ENCODE peak calls at places on chromosomes 13 and 19, in eight cellular contexts. X, D, F, I, O, G, L and E are unnamed samples.

GRCh38 chr19:2552859-2553258 is 76.9 kb downstream of the GADD45B start:
- DNase-seq in D (peak; percentile 33), F (no peak), L (peak; percentile 43), I (no peak), G (no peak), O (no peak), X (no peak), E (no peak)

GRCh38 chr19:7907544-7907943 is 3.9 kb downstream of the MAP2K7 start:
- DNase-seq in X (no peak), D (no peak), O (no peak), F (no peak), L (no peak), G (no peak), I (no peak), E (no peak)

GRCh38 chr13:99442273-99442895 is 58.9 kb upstream of the TM9SF2 start:
- DNase-seq in G (peak; percentile 45), O (peak; percentile 39), L (peak; percentile 43), I (no peak), D (peak; percentile 61), F (no peak), X (peak; percentile 56), E (peak; percentile 43)

GRCh38 chr19:4861147-4861546 is 6.3 kb downstream of the PLIN3 start:
- DNase-seq in F (no peak), O (no peak), I (no peak), L (no peak), D (no peak), X (no peak), G (no peak), E (no peak)

GRCh38 chr19:7500811-7501450 is 12.1 kb upstream of the PEX11G start:
- DNase-seq in L (peak; percentile 81), D (peak; percentile 55), F (no peak), X (peak; percentile 29), G (peak; percentile 46), O (peak; percentile 66), I (no peak), E (peak; percentile 46)

GRCh38 chr13:100240109-100240779 is 151.4 kb downstream of the PCCA start:
- DNase-seq in X (no peak), O (no peak), G (peak; percentile 19), F (no peak), I (no peak), D (no peak), L (no peak), E (peak; percentile 9)

GRCh38 chr19:49441210-49441959 is at the start of gene SLC17A7:
- DNase-seq in G (no peak), L (peak; percentile 58), X (no peak), F (no peak), D (peak; percentile 36), I (no peak), O (no peak), E (peak; percentile 64)

GRCh38 chr13:47298506-47298905 is 401.7 kb upstream of the HTR2A start:
- DNase-seq in F (no peak), I (no peak), G (peak; percentile 4), O (no peak), D (peak; percentile 36), X (peak; percentile 68), L (no peak), E (peak; percentile 41)

GRCh38 chr19:33868076-33868735 is 71.5 kb downstream of the KCTD15 start:
- DNase-seq in I (no peak), L (no peak), X (no peak), O (no peak), G (no peak), F (peak; percentile 60), D (no peak), E (peak; percentile 71)

GRCh38 chr19:42440357-42441046 is 2.2 kb downstream of the CXCL17 start:
- DNase-seq in F (peak; percentile 89), I (peak; percentile 55), D (peak; percentile 79), L (peak; percentile 89), O (peak; percentile 75), X (peak; percentile 70), G (peak; percentile 59), E (peak; percentile 61)

GRCh38 chr13:112674412-112675383 is 15.1 kb upstream of the ATP11A start:
- DNase-seq in F (no peak), X (no peak), L (no peak), I (no peak), O (no peak), G (no peak), D (no peak), E (no peak)

GRCh38 chr13:113546571-113547247 is 37.8 kb upstream of the TFDP1 start:
- DNase-seq in G (peak; percentile 28), D (no peak), I (no peak), L (no peak), X (peak; percentile 40), O (peak; percentile 36), F (peak; percentile 81), E (no peak)

GRCh38 chr19:17576758-17577532 is 21.5 kb downstream of the COLGALT1 start:
- DNase-seq in L (peak; percentile 64), D (peak; percentile 39), X (peak; percentile 44), G (no peak), F (no peak), I (no peak), O (peak; percentile 85), E (no peak)